ENCODE peak calls at places on chromosomes 13 and 19, in four cellular contexts. B is lower lobe of right lung; X is colonic mucosa; W is CD8-positive, alpha-beta memory T cell. U is an unnamed sample.

GRCh38 chr19:11142528-11143171 is 12.9 kb downstream of the SPC24 start:
- DNase-seq in X (peak; percentile 74), B (peak; percentile 92), W (no peak), U (peak; percentile 80)

GRCh38 chr13:42047561-42048322 is 706 bp upstream of the DGKH start:
- DNase-seq in X (peak; percentile 74), B (peak; percentile 58), W (no peak), U (peak; percentile 76)

GRCh38 chr13:21238267-21238666 is 61.8 kb downstream of the MRPL57 start:
- DNase-seq in W (no peak), X (no peak), B (no peak), U (no peak)

GRCh38 chr13:48485447-48485846 is 47.4 kb downstream of the RCBTB2 start:
- DNase-seq in B (no peak), W (no peak), X (no peak), U (no peak)

GRCh38 chr13:91381371-91381770 is 17.1 kb upstream of the GPC5 start:
- DNase-seq in X (no peak), W (no peak), B (no peak), U (no peak)

GRCh38 chr13:85441975-85442374 is 357.2 kb downstream of the SLITRK6 start:
- DNase-seq in W (no peak), B (no peak), X (no peak), U (no peak)

GRCh38 chr19:5850743-5851293 is 431 bp downstream of the FUT3 start:
- DNase-seq in W (no peak), X (peak; percentile 62), B (peak; percentile 86), U (peak; percentile 70)

GRCh38 chr19:19214892-19215291 is 3.1 kb downstream of the NCAN start:
- DNase-seq in W (no peak), B (no peak), X (no peak), U (peak; percentile 55)

GRCh38 chr19:55576746-55577145 is 3.9 kb downstream of the ZNF579 start:
- DNase-seq in B (no peak), X (no peak), W (no peak), U (no peak)

GRCh38 chr13:110407531-110407930 is 100.4 kb downstream of the COL4A2 start:
- DNase-seq in W (no peak), X (peak; percentile 17), B (no peak), U (no peak)

GRCh38 chr19:7013678-7014077 is 7.6 kb downstream of the MBD3L2B start:
- DNase-seq in B (no peak), X (peak; percentile 3), W (no peak), U (no peak)

GRCh38 chr13:66689628-66690027 is 540.5 kb downstream of the PCDH9 start:
- DNase-seq in X (no peak), W (no peak), B (no peak), U (no peak)

GRCh38 chr13:113170503-113170902 is 12.1 kb downstream of the PROZ start:
- DNase-seq in W (no peak), X (no peak), B (no peak), U (no peak)

GRCh38 chr13:94548382-94549240 is 47.3 kb downstream of the TGDS start:
- DNase-seq in X (peak; percentile 62), W (no peak), B (peak; percentile 71), U (peak; percentile 74)

GRCh38 chr13:91609353-91609752 is 210.9 kb downstream of the GPC5 start:
- DNase-seq in X (no peak), B (no peak), W (no peak), U (no peak)

GRCh38 chr19:940591-941291 is 14.9 kb downstream of the ARID3A start:
- DNase-seq in B (peak; percentile 89), W (peak; percentile 77), X (peak; percentile 77), U (peak; percentile 88)
- H3K4me3 ChIP-seq in B (peak overlapping the region; percentile 51), W (peak overlapping the region; percentile 22), X (peak overlapping the region; percentile 40), U (no peak overlapping the region)

GRCh38 chr19:39380521-39381502 is 10.1 kb downstream of the PAF1 start:
- DNase-seq in X (no peak), B (no peak), W (no peak), U (no peak)
- H3K36me3 ChIP-seq in X (peaks cover 28% of the 10 kb centered on the region), B (peaks cover 100% of the 10 kb centered on the region), W (peaks cover 37% of the 10 kb centered on the region), U (peaks cover 33% of the 10 kb centered on the region)

DNA sequence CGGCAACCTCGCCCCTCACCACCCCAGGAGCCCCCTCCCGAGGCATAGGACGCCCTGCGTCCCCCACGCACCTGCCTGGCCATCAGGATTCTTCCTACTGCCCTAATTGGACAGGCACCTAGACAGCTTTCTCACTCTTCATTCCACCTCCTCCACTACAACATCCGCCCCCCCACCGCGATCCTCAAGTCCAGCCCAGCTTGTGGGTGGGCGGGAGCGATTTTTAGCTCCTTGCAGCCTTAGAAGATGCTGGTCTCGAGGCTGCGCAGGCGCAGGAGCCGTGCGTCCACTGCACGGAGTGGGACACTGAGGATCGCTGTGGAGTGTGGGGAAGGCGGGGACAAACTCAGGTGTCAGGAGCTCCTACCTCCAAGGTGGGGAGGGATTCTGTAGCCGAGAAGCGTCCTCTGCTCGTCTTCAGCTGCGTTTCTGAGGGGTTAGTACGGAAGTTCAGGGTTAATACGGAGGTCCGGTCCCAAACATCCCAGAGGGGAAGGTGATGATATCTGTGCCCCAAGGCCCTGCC is at the start of gene RTBDN:
- DNase-seq in B (no peak), X (no peak), W (no peak), U (no peak)
- H3K4me3 ChIP-seq in B (peak within 1 kb of the TSS; percentile 47), X (peak within 1 kb of the TSS; percentile 40), W (no peak within 1 kb of the TSS), U (no peak within 1 kb of the TSS)

GRCh38 chr19:17107546-17108452 is 32.2 kb downstream of the MYO9B start:
- DNase-seq in B (peak; percentile 61), W (no peak), X (peak; percentile 64), U (peak; percentile 85)

GRCh38 chr19:17110599-17110966 is 35.0 kb downstream of the MYO9B start:
- DNase-seq in W (no peak), B (no peak), X (no peak), U (no peak)

GRCh38 chr19:17109962-17110598 is 34.5 kb downstream of the MYO9B start:
- DNase-seq in B (peak; percentile 86), X (peak; percentile 53), W (no peak), U (peak; percentile 52)

GRCh38 chr19:17109300-17109699 is 33.7 kb downstream of the MYO9B start:
- DNase-seq in B (no peak), X (no peak), W (no peak), U (no peak)

DNA sequence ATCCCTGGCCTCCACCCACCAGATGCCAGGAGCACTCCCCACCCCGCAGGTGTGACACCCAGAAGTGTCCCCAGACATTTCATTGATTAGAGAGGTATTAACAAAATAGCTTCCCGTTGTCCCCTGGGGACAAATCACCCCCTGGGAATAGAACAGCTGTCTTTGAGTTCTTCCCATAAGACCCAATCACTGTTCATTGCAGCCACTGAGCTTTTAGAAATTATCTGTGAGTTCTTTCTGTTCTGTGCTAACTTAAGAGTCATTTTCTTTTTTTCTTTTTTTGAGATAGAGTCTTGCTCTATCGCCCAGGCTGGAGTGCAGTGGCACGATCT is 32.8 kb downstream of the MYO9B start:
- DNase-seq in X (no peak), W (no peak), B (no peak), U (no peak)
- H3K36me3 ChIP-seq in X (no peaks in the 10 kb centered on the region), W (peaks cover 22% of the 10 kb centered on the region), B (peaks cover 39% of the 10 kb centered on the region), U (no peaks in the 10 kb centered on the region)

GRCh38 chr13:72567566-72567965 is 159.9 kb downstream of the MZT1 start:
- DNase-seq in X (no peak), W (no peak), B (no peak), U (no peak)
- H3K4me3 ChIP-seq in X (no peak overlapping the region), W (no peak overlapping the region), B (no peak overlapping the region), U (no peak overlapping the region)

GRCh38 chr13:19644947-19645439 is 11.5 kb downstream of the MPHOSPH8 start:
- DNase-seq in W (no peak), B (no peak), X (no peak), U (no peak)
- H3K36me3 ChIP-seq in W (peaks cover 44% of the 10 kb centered on the region), B (peaks cover 87% of the 10 kb centered on the region), X (peaks cover 5% of the 10 kb centered on the region), U (no peaks in the 10 kb centered on the region)

GRCh38 chr19:1355974-1356865 is 27.5 kb upstream of the NDUFS7 start:
- DNase-seq in W (no peak), X (peak; percentile 64), B (no peak), U (no peak)
- H3K4me3 ChIP-seq in W (peak overlapping the region; percentile 50), X (peak overlapping the region; percentile 86), B (peak overlapping the region; percentile 84), U (no peak overlapping the region)